ENCODE peak calls at places on chromosomes 16 and 17, in five cellular contexts. D, L, R, S and A are unnamed samples.

GRCh38 chr17:68302066-68302564 is 10.8 kb downstream of the ARSG start:
- DNase-seq in D (peak), L (no peak), R (no peak), S (no peak), A (no peak)

GRCh38 chr16:11687606-11688519 is 19.6 kb downstream of the SNN start:
- DNase-seq in D (no peak), L (no peak), R (no peak), S (no peak), A (no peak)

GRCh38 chr16:72191551-72191950 is 19.6 kb upstream of the PMFBP1 start:
- DNase-seq in D (no peak), L (no peak), R (no peak), S (no peak), A (no peak)

GRCh38 chr17:81366648-81367047 is 28.6 kb upstream of the BAHCC1 start:
- DNase-seq in D (no peak), L (no peak), R (no peak), S (no peak), A (peak)

GRCh38 chr16:67327774-67328173 is 1.2 kb downstream of the LRRC36 start:
- DNase-seq in D (no peak), L (no peak), R (no peak), S (no peak), A (no peak)

GRCh38 chr16:11053916-11054460 is 109.6 kb downstream of the CLEC16A start:
- DNase-seq in D (no peak), L (no peak), R (no peak), S (no peak), A (no peak)

GRCh38 chr17:51298508-51299371 is 38.4 kb downstream of the UTP18 start:
- DNase-seq in D (peak), L (peak), R (peak), S (no peak), A (no peak)

GRCh38 chr16:60199154-60199553 is 1465.0 kb upstream of the GOT2 start:
- DNase-seq in D (no peak), L (no peak), R (no peak), S (no peak), A (no peak)

GRCh38 chr16:70694088-70694487 is 8.2 kb upstream of the MTSS2 start:
- DNase-seq in D (no peak), L (peak), R (no peak), S (no peak), A (no peak)

GRCh38 chr17:62780273-62780672 is 27.8 kb downstream of the MARCHF10 start:
- DNase-seq in D (no peak), L (no peak), R (no peak), S (no peak), A (no peak)

GRCh38 chr16:3198334-3199072 is 10.5 kb downstream of the OR1F1 start:
- DNase-seq in D (no peak), L (no peak), R (no peak), S (no peak), A (no peak)

GRCh38 chr17:52604105-52604504 is 445.6 kb upstream of the CA10 start:
- DNase-seq in D (peak), L (no peak), R (no peak), S (no peak), A (no peak)

GRCh38 chr17:70230883-70231282 is 61.6 kb downstream of the KCNJ2 start:
- DNase-seq in D (no peak), L (no peak), R (no peak), S (no peak), A (no peak)

GRCh38 chr17:83032781-83033180 is 46.6 kb upstream of the METRNL start:
- DNase-seq in D (no peak), L (no peak), R (no peak), S (no peak), A (peak)

GRCh38 chr17:12118617-12119016 is 97.9 kb downstream of the MAP2K4 start:
- DNase-seq in D (no peak), L (no peak), R (no peak), S (no peak), A (no peak)

GRCh38 chr16:2500937-2501750 is 12.6 kb upstream of the ATP6V0C start:
- DNase-seq in D (peak), L (peak), R (no peak), S (no peak), A (peak)

GRCh38 chr16:87956169-87956770 is 5.0 kb downstream of the BANP start:
- DNase-seq in D (peak), L (peak), R (no peak), S (no peak), A (peak)

GRCh38 chr16:68563631-68564366 is 24.7 kb downstream of the ZFP90 start:
- DNase-seq in D (no peak), L (peak), R (no peak), S (no peak), A (no peak)

GRCh38 chr17:65254166-65254565 is 117.0 kb downstream of the RGS9 start:
- DNase-seq in D (no peak), L (peak), R (no peak), S (no peak), A (no peak)

GRCh38 chr16:85709766-85710423 is 21.1 kb upstream of the GINS2 start:
- DNase-seq in D (no peak), L (no peak), R (no peak), S (no peak), A (no peak)
- TF ChIP-seq CTCF in D (no peak), L (peak), R (no peak), S (no peak), A (no peak)

GRCh38 chr17:75720656-75721462 is at the start of gene ITGB4:
- DNase-seq in D (peak), L (peak), R (peak), S (peak), A (peak)
- TF ChIP-seq POLR2AphosphoS5 in D (no peak), L (peak), R (peak), S (no peak), A (no peak)

GRCh38 chr17:58671969-58672368 is 19.9 kb downstream of the TEX14 start:
- DNase-seq in D (no peak), L (no peak), R (no peak), S (no peak), A (no peak)

GRCh38 chr17:58667934-58668597 is 23.8 kb downstream of the TEX14 start:
- DNase-seq in D (no peak), L (no peak), R (no peak), S (no peak), A (no peak)

GRCh38 chr17:58666858-58667267 is 25.0 kb downstream of the TEX14 start:
- DNase-seq in D (peak), L (no peak), R (peak), S (peak), A (peak)

GRCh38 chr17:58668598-58668935 is 23.3 kb downstream of the TEX14 start:
- DNase-seq in D (no peak), L (no peak), R (no peak), S (no peak), A (no peak)

DNA sequence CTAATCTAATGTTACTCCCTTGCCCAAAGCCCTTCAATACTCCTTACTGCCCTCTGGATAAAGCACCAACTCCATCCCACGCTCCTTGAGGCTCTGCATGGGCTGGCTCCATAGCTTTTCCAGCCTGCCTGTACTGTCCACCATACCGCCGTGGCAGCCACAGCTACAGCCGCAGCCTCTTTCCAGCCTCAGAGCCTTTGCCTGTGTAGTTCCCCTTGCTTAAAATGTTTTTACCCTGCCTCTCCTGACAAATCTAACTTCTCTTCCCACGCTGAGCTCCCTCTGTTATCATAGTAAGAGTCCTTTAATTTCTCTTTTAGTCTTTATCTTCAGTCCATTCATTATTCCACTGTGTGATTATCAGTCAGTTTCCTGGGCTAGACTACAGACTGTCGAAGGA is 22.0 kb downstream of the TEX14 start:
- DNase-seq in D (no peak), L (no peak), R (no peak), S (no peak), A (no peak)
- H3K27ac ChIP-seq in D (no peak), L (no peak), R (no peak), S (no peak), A (no peak)

GRCh38 chr16:733382-734207 is 6.7 kb downstream of the HAGHL start:
- DNase-seq in D (no peak), L (peak), R (no peak), S (no peak), A (peak)
- TF ChIP-seq CTCF in D (peak), L (peak), R (peak), S (peak), A (no peak)

DNA sequence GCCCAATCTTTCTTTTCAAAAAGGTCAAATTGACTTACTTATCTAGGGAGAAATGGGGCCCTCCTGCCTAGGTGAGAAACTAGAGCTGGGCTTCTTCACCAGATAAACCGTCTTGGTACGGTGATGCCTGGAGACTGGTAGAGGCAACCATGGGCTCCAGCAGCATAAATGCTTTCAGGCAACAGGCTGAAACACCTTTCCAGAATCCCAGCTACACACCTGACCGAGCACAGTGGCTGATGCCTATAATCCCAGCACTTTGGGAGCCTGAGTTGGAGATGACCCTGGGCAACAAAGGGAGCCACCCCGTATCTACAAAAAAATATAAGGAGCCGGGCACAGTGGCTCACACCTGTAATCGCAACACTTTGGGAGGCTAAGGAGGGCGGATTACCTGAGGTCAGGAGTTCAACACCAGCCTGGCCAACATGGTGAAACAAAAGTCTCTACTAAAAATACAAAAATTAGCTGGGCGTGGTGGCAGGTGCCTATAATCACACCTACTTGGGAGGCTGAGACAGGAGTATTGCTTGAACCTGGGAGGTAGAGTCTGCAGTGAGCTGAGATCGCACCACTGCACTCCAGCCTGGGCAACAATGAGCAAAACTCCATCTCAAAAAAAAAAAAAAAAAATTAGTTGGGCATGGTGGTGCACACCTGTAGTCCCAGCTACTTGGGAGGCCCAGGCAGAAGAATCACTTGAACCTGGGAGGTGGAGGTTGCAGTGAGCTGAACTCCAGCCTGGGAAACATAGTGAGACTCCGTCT is 8.0 kb downstream of the TRAF4 start:
- DNase-seq in D (no peak), L (no peak), R (no peak), S (no peak), A (peak)
- TF ChIP-seq POLR2AphosphoS5 in D (no peak), L (no peak), R (peak), S (no peak), A (no peak)

DNA sequence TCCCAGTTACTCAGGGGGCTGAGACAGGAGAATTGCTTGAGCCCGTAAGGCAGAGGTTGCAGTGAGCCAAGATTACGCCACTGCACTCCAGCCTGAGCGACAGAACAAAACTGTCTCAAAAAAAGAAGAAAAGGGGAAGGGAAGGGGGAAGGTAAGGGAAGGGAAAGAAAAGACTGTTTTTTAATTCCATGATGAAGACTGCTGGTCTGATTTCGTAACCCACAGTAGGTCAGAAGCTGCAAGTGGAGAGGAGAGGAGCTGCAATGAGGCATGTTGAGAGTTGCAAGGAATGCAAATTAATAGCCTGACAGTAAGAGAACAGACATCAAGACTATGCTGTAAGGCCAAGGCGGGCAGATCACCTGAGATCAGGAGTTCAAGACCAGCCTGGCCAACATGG is 33.3 kb downstream of the HELZ start:
- DNase-seq in D (no peak), L (no peak), R (no peak), S (no peak), A (no peak)
- H3K27ac ChIP-seq in D (no peak), L (no peak), R (no peak), S (no peak), A (no peak)

GRCh38 chr16:22668318-22668717 is 145.6 kb upstream of the HS3ST2 start:
- DNase-seq in D (no peak), L (no peak), R (no peak), S (no peak), A (no peak)

GRCh38 chr16:22672830-22673210 is 141.1 kb upstream of the HS3ST2 start:
- DNase-seq in D (no peak), L (no peak), R (no peak), S (no peak), A (no peak)

GRCh38 chr16:22670551-22670970 is 143.4 kb upstream of the HS3ST2 start:
- DNase-seq in D (no peak), L (peak), R (peak), S (no peak), A (no peak)

GRCh38 chr16:22671301-22672076 is 142.5 kb upstream of the HS3ST2 start:
- DNase-seq in D (no peak), L (peak), R (no peak), S (no peak), A (no peak)

GRCh38 chr16:22670044-22670536 is 143.9 kb upstream of the HS3ST2 start:
- DNase-seq in D (no peak), L (no peak), R (no peak), S (no peak), A (no peak)
- TF ChIP-seq CTCF in D (no peak), L (no peak), R (no peak), S (no peak), A (no peak)

GRCh38 chr17:79919862-79920720 is 80.9 kb upstream of the CBX4 start:
- DNase-seq in D (no peak), L (no peak), R (no peak), S (no peak), A (no peak)

GRCh38 chr17:79920751-79921410 is 81.6 kb upstream of the CBX4 start:
- DNase-seq in D (no peak), L (no peak), R (no peak), S (no peak), A (no peak)

GRCh38 chr17:79917902-79918484 is 78.8 kb upstream of the CBX4 start:
- DNase-seq in D (no peak), L (peak), R (no peak), S (no peak), A (peak)

GRCh38 chr17:79918581-79919163 is 79.4 kb upstream of the CBX4 start:
- DNase-seq in D (no peak), L (peak), R (no peak), S (no peak), A (no peak)

GRCh38 chr17:79919164-79919585 is 79.9 kb upstream of the CBX4 start:
- DNase-seq in D (peak), L (peak), R (no peak), S (no peak), A (peak)
- TF ChIP-seq POLR2AphosphoS5 in D (peak), L (no peak), R (peak), S (no peak), A (peak)

DNA sequence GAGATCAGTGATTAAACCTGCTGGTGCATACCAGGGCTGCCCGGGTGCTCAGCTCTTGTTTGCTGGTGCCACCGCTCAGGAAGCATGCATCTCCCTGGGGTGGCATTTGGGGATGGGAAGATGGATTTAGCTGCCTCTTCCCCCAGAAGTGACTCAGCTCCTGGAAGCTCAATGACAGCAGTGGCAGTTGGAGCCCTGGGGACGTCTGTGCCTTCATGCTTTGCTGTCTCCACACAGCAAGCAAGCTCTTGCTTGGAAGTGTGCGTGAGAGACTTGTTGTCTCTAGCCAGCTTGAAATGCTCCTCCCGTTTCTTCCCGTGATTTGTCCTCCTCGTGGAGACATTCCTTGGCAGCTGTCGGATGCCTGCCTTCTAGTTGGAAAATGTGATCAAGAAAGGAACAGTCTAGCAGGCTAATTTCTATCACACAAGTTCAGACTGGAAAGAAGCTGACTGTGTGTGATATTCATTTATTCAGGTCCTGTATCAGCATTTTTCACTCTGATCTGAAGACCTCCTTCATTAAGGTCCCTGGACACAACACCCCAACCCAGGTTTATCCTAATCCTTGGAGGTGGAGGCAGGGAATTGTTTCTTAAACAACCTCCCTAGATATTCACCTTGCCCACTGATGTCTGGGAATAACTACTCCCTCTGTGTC is 73.0 kb downstream of the BMERB1 start:
- DNase-seq in D (peak), L (no peak), R (no peak), S (no peak), A (no peak)
- H3K27ac ChIP-seq in D (no peak), L (no peak), R (no peak), S (peak), A (peak)